ENCODE peak calls at places on chromosomes 5 and 9, in ten cellular contexts. E, Z, K, T, U, N, R, Y, B and V are unnamed samples.

GRCh38 chr5:17727212-17727611 is 93.0 kb downstream of the TAF11L14 start:
- DNase-seq in E (no peak), Z (no peak), K (no peak), T (no peak), U (peak), N (no peak), R (no peak), Y (no peak), B (no peak), V (no peak)

GRCh38 chr9:80995759-80996158 is 693.6 kb downstream of the TLE1 start:
- DNase-seq in E (no peak), Z (no peak), K (peak), T (no peak), U (no peak), N (no peak), R (no peak), Y (no peak), B (no peak), V (no peak)

GRCh38 chr5:179874136-179874535 is 15.5 kb upstream of the MRNIP start:
- DNase-seq in E (no peak), Z (no peak), K (no peak), T (no peak), U (no peak), N (no peak), R (no peak), Y (no peak), B (no peak), V (no peak)

GRCh38 chr5:126988021-126988569 is 42.3 kb downstream of the MARCHF3 start:
- DNase-seq in E (no peak), Z (no peak), K (no peak), T (no peak), U (no peak), N (no peak), R (no peak), Y (no peak), B (peak), V (no peak)

GRCh38 chr9:8156336-8156735 is 356.8 kb upstream of the DMAC1 start:
- DNase-seq in E (no peak), Z (no peak), K (no peak), T (no peak), U (no peak), N (no peak), R (no peak), Y (no peak), B (peak), V (no peak)

GRCh38 chr5:55682071-55682470 is 30.1 kb downstream of the SLC38A9 start:
- DNase-seq in E (no peak), Z (no peak), K (no peak), T (no peak), U (no peak), N (no peak), R (no peak), Y (no peak), B (no peak), V (no peak)

GRCh38 chr5:154593091-154593490 is 115.1 kb upstream of the HAND1 start:
- DNase-seq in E (no peak), Z (no peak), K (no peak), T (no peak), U (no peak), N (no peak), R (no peak), Y (no peak), B (no peak), V (no peak)

GRCh38 chr9:120901704-120902103 is 24.7 kb upstream of the PHF19 start:
- DNase-seq in E (no peak), Z (peak), K (no peak), T (no peak), U (no peak), N (no peak), R (no peak), Y (no peak), B (no peak), V (no peak)

GRCh38 chr5:167644619-167645018 is 646.8 kb upstream of the WWC1 start:
- DNase-seq in E (no peak), Z (no peak), K (no peak), T (no peak), U (no peak), N (no peak), R (no peak), Y (no peak), B (no peak), V (no peak)

GRCh38 chr9:95023217-95024003 is 294.1 kb downstream of the FANCC start:
- DNase-seq in E (no peak), Z (peak), K (no peak), T (no peak), U (peak), N (no peak), R (peak), Y (no peak), B (no peak), V (no peak)

GRCh38 chr5:33890633-33891032 is 1.2 kb downstream of the ADAMTS12 start:
- DNase-seq in E (no peak), Z (no peak), K (peak), T (no peak), U (no peak), N (no peak), R (no peak), Y (no peak), B (no peak), V (no peak)

GRCh38 chr9:137189297-137190295 is 1.1 kb downstream of the SSNA1 start:
- DNase-seq in E (no peak), Z (no peak), K (no peak), T (peak), U (no peak), N (no peak), R (no peak), Y (no peak), B (no peak), V (no peak)

GRCh38 chr9:130321082-130321481 is 55.5 kb downstream of the HMCN2 start:
- DNase-seq in E (no peak), Z (no peak), K (no peak), T (no peak), U (no peak), N (no peak), R (no peak), Y (no peak), B (no peak), V (no peak)

GRCh38 chr5:337565-338130 is 16.1 kb downstream of the AHRR start:
- DNase-seq in E (no peak), Z (no peak), K (peak), T (no peak), U (no peak), N (no peak), R (peak), Y (no peak), B (no peak), V (no peak)

GRCh38 chr9:38186372-38187115 is 117.5 kb upstream of the SHB start:
- DNase-seq in E (no peak), Z (no peak), K (peak), T (no peak), U (no peak), N (no peak), R (no peak), Y (no peak), B (no peak), V (no peak)

GRCh38 chr5:34858798-34859197 is 19.8 kb downstream of the TTC23L start:
- DNase-seq in E (no peak), Z (no peak), K (no peak), T (no peak), U (no peak), N (no peak), R (no peak), Y (no peak), B (no peak), V (no peak)

GRCh38 chr9:124350485-124351263 is 64.6 kb downstream of the PSMB7 start:
- DNase-seq in E (no peak), Z (no peak), K (no peak), T (no peak), U (no peak), N (peak), R (peak), Y (peak), B (no peak), V (no peak)